ENCODE peak calls at places on chromosome 9, in five cellular contexts. K, H, B, S and Y are unnamed samples.

GRCh38 chr9:133774799-133775198 is 36.6 kb upstream of the SARDH start:
- DNase-seq in B (no peak), H (no peak), K (no peak), S (no peak), Y (no peak)

GRCh38 chr9:72022846-72023245 is 37.6 kb downstream of the C9orf57 start:
- DNase-seq in H (no peak), K (no peak), S (no peak), B (no peak), Y (no peak)

GRCh38 chr9:94779101-94779500 is 52.6 kb downstream of the AOPEP start:
- DNase-seq in S (no peak), K (no peak), B (no peak), H (no peak), Y (no peak)

GRCh38 chr9:137176302-137177182 is 4.7 kb upstream of the TMEM210 start:
- DNase-seq in H (no peak), K (peak; percentile 69), S (no peak), B (no peak), Y (no peak)

GRCh38 chr9:33988219-33988890 is 60.3 kb downstream of the UBAP2 start:
- DNase-seq in S (no peak), H (no peak), K (no peak), B (no peak), Y (no peak)

GRCh38 chr9:123059472-123060220 is 26.2 kb downstream of the GPR21 start:
- DNase-seq in H (no peak), B (no peak), S (no peak), K (no peak), Y (no peak)

GRCh38 chr9:33765411-33765810 is 29.9 kb upstream of the PRSS3 start:
- DNase-seq in B (no peak), K (no peak), S (no peak), H (no peak), Y (no peak)

GRCh38 chr9:33140406-33141360 is 26.5 kb downstream of the B4GALT1 start:
- DNase-seq in K (no peak), S (no peak), B (no peak), H (no peak), Y (no peak)

GRCh38 chr9:93210974-93211653 is 27.2 kb downstream of the WNK2 start:
- DNase-seq in K (no peak), H (no peak), S (no peak), B (no peak), Y (no peak)

GRCh38 chr9:116450378-116451139 is 236.5 kb upstream of the TRIM32 start:
- DNase-seq in H (no peak), S (no peak), B (no peak), K (no peak), Y (no peak)

GRCh38 chr9:116391306-116391900 is 237.8 kb downstream of the PAPPA start:
- DNase-seq in B (no peak), K (no peak), S (no peak), H (no peak), Y (no peak)

GRCh38 chr9:12968093-12968492 is 193.3 kb downstream of the LURAP1L start:
- DNase-seq in B (no peak), S (no peak), H (no peak), K (no peak), Y (no peak)

GRCh38 chr9:121321039-121321503 is 49.0 kb downstream of the STOM start:
- DNase-seq in B (no peak), S (no peak), K (no peak), H (peak; percentile 72), Y (no peak)